ENCODE peak calls at places on chromosomes 2 and 18, in six cellular contexts. One of them, this sample, is unnamed.

GRCh38 chr2:150309681-150310080 is 177.8 kb downstream of the RND3 start:
- DNase-seq in pancreas: no peak
- DNase-seq in IMR-90: peak
- DNase-seq in posterior cingulate gyrus: no peak
- DNase-seq in KBM-7: no peak
- DNase-seq in amniotic stem cell: no peak
- DNase-seq in this sample: no peak

GRCh38 chr2:44354761-44355160 is 6.5 kb downstream of the PREPL start:
- DNase-seq in IMR-90: no peak
- DNase-seq in posterior cingulate gyrus: no peak
- DNase-seq in amniotic stem cell: no peak
- DNase-seq in pancreas: no peak
- DNase-seq in KBM-7: no peak
- DNase-seq in this sample: no peak

GRCh38 chr18:36322408-36322728 is 24.9 kb downstream of the FHOD3 start:
- DNase-seq in amniotic stem cell: no peak
- DNase-seq in KBM-7: no peak
- DNase-seq in posterior cingulate gyrus: no peak
- DNase-seq in pancreas: no peak
- DNase-seq in IMR-90: no peak
- DNase-seq in this sample: no peak

GRCh38 chr2:227813562-227814353 is at the start of gene CCL20:
- DNase-seq in IMR-90: no peak
- DNase-seq in pancreas: no peak
- DNase-seq in posterior cingulate gyrus: no peak
- DNase-seq in amniotic stem cell: no peak
- DNase-seq in KBM-7: no peak
- DNase-seq in this sample: no peak

GRCh38 chr2:144350151-144350802 is 169.6 kb downstream of the ZEB2 start:
- DNase-seq in IMR-90: peak
- DNase-seq in pancreas: no peak
- DNase-seq in KBM-7: no peak
- DNase-seq in posterior cingulate gyrus: no peak
- DNase-seq in amniotic stem cell: no peak
- DNase-seq in this sample: no peak

GRCh38 chr18:48931680-48932461 is 18.9 kb downstream of the SMAD7 start:
- DNase-seq in KBM-7: no peak
- DNase-seq in IMR-90: no peak
- DNase-seq in pancreas: no peak
- DNase-seq in posterior cingulate gyrus: no peak
- DNase-seq in amniotic stem cell: no peak
- DNase-seq in this sample: peak

GRCh38 chr2:150994041-150994440 is 267.6 kb downstream of the RBM43 start:
- DNase-seq in IMR-90: peak
- DNase-seq in pancreas: no peak
- DNase-seq in amniotic stem cell: no peak
- DNase-seq in posterior cingulate gyrus: no peak
- DNase-seq in KBM-7: no peak
- DNase-seq in this sample: no peak

GRCh38 chr18:37452697-37453385 is 112.8 kb downstream of the CELF4 start:
- DNase-seq in KBM-7: no peak
- DNase-seq in posterior cingulate gyrus: no peak
- DNase-seq in pancreas: no peak
- DNase-seq in amniotic stem cell: no peak
- DNase-seq in IMR-90: no peak
- DNase-seq in this sample: no peak

GRCh38 chr2:63614983-63615945 is 26.5 kb downstream of the MDH1 start:
- DNase-seq in pancreas: no peak
- DNase-seq in amniotic stem cell: no peak
- DNase-seq in posterior cingulate gyrus: no peak
- DNase-seq in IMR-90: peak
- DNase-seq in KBM-7: no peak
- DNase-seq in this sample: no peak